ENCODE peak calls at places on chromosomes 7 and 10, in nine cellular contexts. One of them, this sample, is unnamed.
A peak's percentile ranks its signal among the peaks of the same experiment; 100 is the strongest.

GRCh38 chr7:50826371-50827172 is 43.9 kb upstream of the GRB10 start:
- DNase-seq in left ventricle myocardium inferior: no peak
- DNase-seq in PC-3: peak; percentile 96
- DNase-seq in HFF-Myc: peak; percentile 72
- DNase-seq in astrocyte of the spinal cord: peak; percentile 90
- DNase-seq in lower lobe of right lung: no peak
- DNase-seq in omental fat pad: no peak
- DNase-seq in ovary: no peak
- DNase-seq in breast epithelium: no peak
- DNase-seq in this sample: no peak

GRCh38 chr10:31961675-31962074 is 33.0 kb upstream of the ARHGAP12 start:
- DNase-seq in astrocyte of the spinal cord: peak; percentile 70
- DNase-seq in ovary: no peak
- DNase-seq in breast epithelium: no peak
- DNase-seq in HFF-Myc: peak; percentile 39
- DNase-seq in lower lobe of right lung: no peak
- DNase-seq in PC-3: peak; percentile 89
- DNase-seq in left ventricle myocardium inferior: no peak
- DNase-seq in omental fat pad: no peak
- DNase-seq in this sample: no peak

GRCh38 chr10:96565774-96566173 is 21.0 kb downstream of the TM9SF3 start:
- DNase-seq in astrocyte of the spinal cord: peak; percentile 63
- DNase-seq in HFF-Myc: peak; percentile 30
- DNase-seq in PC-3: peak; percentile 30
- DNase-seq in breast epithelium: no peak
- DNase-seq in left ventricle myocardium inferior: no peak
- DNase-seq in lower lobe of right lung: no peak
- DNase-seq in omental fat pad: no peak
- DNase-seq in ovary: no peak
- DNase-seq in this sample: no peak

GRCh38 chr7:78226059-78226658 is 427.6 kb downstream of the PHTF2 start:
- DNase-seq in ovary: peak; percentile 60
- DNase-seq in breast epithelium: no peak
- DNase-seq in HFF-Myc: peak; percentile 47
- DNase-seq in left ventricle myocardium inferior: peak; percentile 19
- DNase-seq in omental fat pad: peak; percentile 35
- DNase-seq in lower lobe of right lung: no peak
- DNase-seq in astrocyte of the spinal cord: no peak
- DNase-seq in PC-3: peak; percentile 32
- DNase-seq in this sample: peak; percentile 48

GRCh38 chr10:119734396-119735332 is 8.8 kb downstream of the INPP5F start:
- DNase-seq in HFF-Myc: no peak
- DNase-seq in omental fat pad: no peak
- DNase-seq in PC-3: peak; percentile 60
- DNase-seq in lower lobe of right lung: no peak
- DNase-seq in ovary: no peak
- DNase-seq in breast epithelium: no peak
- DNase-seq in left ventricle myocardium inferior: no peak
- DNase-seq in astrocyte of the spinal cord: peak; percentile 67
- DNase-seq in this sample: no peak

GRCh38 chr10:79488303-79488702 is 24.0 kb upstream of the EIF5AL1 start:
- DNase-seq in lower lobe of right lung: no peak
- DNase-seq in omental fat pad: peak; percentile 57
- DNase-seq in ovary: peak; percentile 43
- DNase-seq in breast epithelium: no peak
- DNase-seq in astrocyte of the spinal cord: peak; percentile 91
- DNase-seq in PC-3: peak; percentile 100
- DNase-seq in HFF-Myc: peak; percentile 77
- DNase-seq in left ventricle myocardium inferior: peak; percentile 71
- DNase-seq in this sample: no peak

GRCh38 chr10:43865275-43866135 is 216.8 kb upstream of the ZNF32 start:
- DNase-seq in breast epithelium: no peak
- DNase-seq in PC-3: no peak
- DNase-seq in left ventricle myocardium inferior: no peak
- DNase-seq in HFF-Myc: no peak
- DNase-seq in omental fat pad: no peak
- DNase-seq in astrocyte of the spinal cord: no peak
- DNase-seq in ovary: no peak
- DNase-seq in lower lobe of right lung: no peak
- DNase-seq in this sample: no peak

GRCh38 chr10:122478971-122479370 is 17.6 kb downstream of the HTRA1 start:
- DNase-seq in omental fat pad: no peak
- DNase-seq in HFF-Myc: no peak
- DNase-seq in left ventricle myocardium inferior: no peak
- DNase-seq in astrocyte of the spinal cord: no peak
- DNase-seq in lower lobe of right lung: no peak
- DNase-seq in breast epithelium: no peak
- DNase-seq in ovary: no peak
- DNase-seq in PC-3: no peak
- DNase-seq in this sample: no peak

DNA sequence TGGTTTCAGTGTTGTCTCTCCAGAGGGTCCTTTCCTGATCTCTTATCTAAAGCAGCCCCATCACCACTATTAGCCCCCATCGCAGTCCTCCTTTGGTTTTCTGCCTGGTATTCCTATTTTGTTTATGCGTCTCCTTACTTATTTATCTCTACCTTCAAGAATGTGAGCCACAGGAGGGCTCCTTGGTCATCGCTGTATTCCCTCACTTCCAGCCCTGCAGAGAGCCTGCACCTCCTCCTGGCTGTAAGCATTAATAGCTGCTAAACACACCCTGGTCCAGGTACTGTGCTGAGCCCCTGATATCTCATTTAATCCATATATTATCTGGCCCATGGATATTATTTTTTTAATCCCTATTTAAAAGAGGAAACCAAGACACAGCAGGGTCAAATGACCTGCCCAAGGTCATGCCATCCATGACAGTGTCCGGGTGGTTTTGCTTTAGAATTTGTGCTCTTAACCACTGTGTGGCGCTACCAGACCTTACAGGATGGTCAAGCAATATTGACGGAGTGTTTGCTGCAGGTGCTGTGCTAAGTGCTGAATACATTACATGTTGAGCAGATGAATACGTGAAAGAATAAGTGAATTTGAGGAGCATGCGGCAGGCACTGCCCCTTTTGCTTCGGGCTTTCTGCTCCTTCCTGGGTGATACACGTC is 227.2 kb downstream of the ADAM12 start:
- DNase-seq in omental fat pad: no peak
- DNase-seq in astrocyte of the spinal cord: peak; percentile 60
- DNase-seq in PC-3: peak; percentile 22
- DNase-seq in HFF-Myc: no peak
- DNase-seq in left ventricle myocardium inferior: no peak
- DNase-seq in ovary: no peak
- DNase-seq in breast epithelium: no peak
- DNase-seq in lower lobe of right lung: no peak
- DNase-seq in this sample: no peak
- TF ChIP-seq CTCF in omental fat pad: no peak
- TF ChIP-seq CTCF in astrocyte of the spinal cord: peak; percentile 48
- TF ChIP-seq CTCF in PC-3: peak; percentile 50
- TF ChIP-seq CTCF in HFF-Myc: peak; percentile 27
- TF ChIP-seq CTCF in left ventricle myocardium inferior: peak; percentile 24
- TF ChIP-seq CTCF in ovary: no peak
- TF ChIP-seq CTCF in breast epithelium: no peak
- TF ChIP-seq CTCF in lower lobe of right lung: peak; percentile 12
- TF ChIP-seq CTCF in this sample: no peak

GRCh38 chr10:71346731-71347130 is 27.7 kb downstream of the SLC29A3 start:
- DNase-seq in lower lobe of right lung: no peak
- DNase-seq in ovary: no peak
- DNase-seq in breast epithelium: no peak
- DNase-seq in HFF-Myc: no peak
- DNase-seq in omental fat pad: no peak
- DNase-seq in left ventricle myocardium inferior: no peak
- DNase-seq in astrocyte of the spinal cord: no peak
- DNase-seq in PC-3: no peak
- DNase-seq in this sample: no peak

GRCh38 chr10:71345720-71346119 is 26.7 kb downstream of the SLC29A3 start:
- DNase-seq in breast epithelium: no peak
- DNase-seq in ovary: no peak
- DNase-seq in PC-3: no peak
- DNase-seq in HFF-Myc: no peak
- DNase-seq in lower lobe of right lung: no peak
- DNase-seq in omental fat pad: no peak
- DNase-seq in left ventricle myocardium inferior: no peak
- DNase-seq in astrocyte of the spinal cord: no peak
- DNase-seq in this sample: no peak

GRCh38 chr10:71344916-71345557 is 26.0 kb downstream of the SLC29A3 start:
- DNase-seq in PC-3: no peak
- DNase-seq in left ventricle myocardium inferior: no peak
- DNase-seq in HFF-Myc: no peak
- DNase-seq in astrocyte of the spinal cord: no peak
- DNase-seq in ovary: no peak
- DNase-seq in omental fat pad: no peak
- DNase-seq in breast epithelium: no peak
- DNase-seq in lower lobe of right lung: no peak
- DNase-seq in this sample: no peak

GRCh38 chr10:71342850-71343773 is 24.1 kb downstream of the SLC29A3 start:
- DNase-seq in ovary: no peak
- DNase-seq in PC-3: peak; percentile 61
- DNase-seq in left ventricle myocardium inferior: no peak
- DNase-seq in HFF-Myc: no peak
- DNase-seq in omental fat pad: no peak
- DNase-seq in lower lobe of right lung: no peak
- DNase-seq in astrocyte of the spinal cord: peak; percentile 5
- DNase-seq in breast epithelium: no peak
- DNase-seq in this sample: no peak

GRCh38 chr10:71344154-71344915 is 25.3 kb downstream of the SLC29A3 start:
- DNase-seq in PC-3: no peak
- DNase-seq in breast epithelium: no peak
- DNase-seq in HFF-Myc: no peak
- DNase-seq in lower lobe of right lung: no peak
- DNase-seq in omental fat pad: no peak
- DNase-seq in ovary: no peak
- DNase-seq in left ventricle myocardium inferior: no peak
- DNase-seq in astrocyte of the spinal cord: no peak
- DNase-seq in this sample: no peak
- TF ChIP-seq CTCF in PC-3: no peak
- TF ChIP-seq CTCF in breast epithelium: no peak
- TF ChIP-seq CTCF in HFF-Myc: no peak
- TF ChIP-seq CTCF in lower lobe of right lung: no peak
- TF ChIP-seq CTCF in omental fat pad: no peak
- TF ChIP-seq CTCF in ovary: no peak
- TF ChIP-seq CTCF in left ventricle myocardium inferior: no peak
- TF ChIP-seq CTCF in astrocyte of the spinal cord: no peak
- TF ChIP-seq CTCF in this sample: no peak

DNA sequence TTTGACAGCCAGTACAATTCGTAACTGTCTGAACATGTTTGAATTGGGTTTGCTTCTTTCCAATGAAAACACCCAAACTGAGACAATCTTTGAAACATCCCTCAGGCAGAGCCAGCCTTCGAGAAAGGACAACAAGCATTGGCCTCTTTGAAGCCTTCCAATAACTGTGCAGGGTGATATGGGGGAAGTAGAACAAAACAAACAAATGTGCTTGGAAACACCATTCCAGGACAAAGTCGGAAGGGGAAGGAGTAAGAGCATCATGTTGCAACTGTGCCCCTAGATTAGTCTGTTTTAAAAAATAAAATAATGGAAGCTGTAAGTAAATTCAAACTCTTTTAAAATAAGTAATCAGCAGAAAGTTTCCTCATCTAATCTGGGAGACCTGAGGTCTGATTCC is 39.5 kb downstream of the IL2RA start:
- DNase-seq in astrocyte of the spinal cord: peak; percentile 37
- DNase-seq in left ventricle myocardium inferior: no peak
- DNase-seq in omental fat pad: no peak
- DNase-seq in HFF-Myc: no peak
- DNase-seq in lower lobe of right lung: no peak
- DNase-seq in ovary: no peak
- DNase-seq in breast epithelium: no peak
- DNase-seq in PC-3: no peak
- DNase-seq in this sample: no peak
- TF ChIP-seq CTCF in astrocyte of the spinal cord: no peak
- TF ChIP-seq CTCF in left ventricle myocardium inferior: no peak
- TF ChIP-seq CTCF in omental fat pad: no peak
- TF ChIP-seq CTCF in HFF-Myc: no peak
- TF ChIP-seq CTCF in lower lobe of right lung: no peak
- TF ChIP-seq CTCF in ovary: no peak
- TF ChIP-seq CTCF in breast epithelium: no peak
- TF ChIP-seq CTCF in PC-3: no peak
- TF ChIP-seq CTCF in this sample: no peak

GRCh38 chr7:108802639-108803038 is 233.0 kb downstream of the DNAJB9 start:
- DNase-seq in astrocyte of the spinal cord: no peak
- DNase-seq in omental fat pad: no peak
- DNase-seq in HFF-Myc: no peak
- DNase-seq in lower lobe of right lung: no peak
- DNase-seq in breast epithelium: no peak
- DNase-seq in left ventricle myocardium inferior: no peak
- DNase-seq in ovary: no peak
- DNase-seq in PC-3: no peak
- DNase-seq in this sample: no peak

GRCh38 chr7:108809356-108809755 is 239.7 kb downstream of the DNAJB9 start:
- DNase-seq in HFF-Myc: no peak
- DNase-seq in astrocyte of the spinal cord: no peak
- DNase-seq in omental fat pad: no peak
- DNase-seq in PC-3: no peak
- DNase-seq in lower lobe of right lung: no peak
- DNase-seq in left ventricle myocardium inferior: no peak
- DNase-seq in breast epithelium: no peak
- DNase-seq in ovary: no peak
- DNase-seq in this sample: no peak

GRCh38 chr7:108808556-108808955 is 238.9 kb downstream of the DNAJB9 start:
- DNase-seq in lower lobe of right lung: no peak
- DNase-seq in left ventricle myocardium inferior: no peak
- DNase-seq in astrocyte of the spinal cord: no peak
- DNase-seq in ovary: no peak
- DNase-seq in omental fat pad: no peak
- DNase-seq in breast epithelium: no peak
- DNase-seq in HFF-Myc: no peak
- DNase-seq in PC-3: no peak
- DNase-seq in this sample: no peak

GRCh38 chr7:108805808-108806397 is 236.2 kb downstream of the DNAJB9 start:
- DNase-seq in PC-3: peak; percentile 40
- DNase-seq in ovary: no peak
- DNase-seq in astrocyte of the spinal cord: peak; percentile 54
- DNase-seq in omental fat pad: no peak
- DNase-seq in HFF-Myc: peak; percentile 14
- DNase-seq in left ventricle myocardium inferior: no peak
- DNase-seq in breast epithelium: no peak
- DNase-seq in lower lobe of right lung: no peak
- DNase-seq in this sample: no peak
- TF ChIP-seq CTCF in PC-3: peak; percentile 70
- TF ChIP-seq CTCF in ovary: no peak
- TF ChIP-seq CTCF in astrocyte of the spinal cord: peak; percentile 71
- TF ChIP-seq CTCF in omental fat pad: no peak
- TF ChIP-seq CTCF in HFF-Myc: peak; percentile 59
- TF ChIP-seq CTCF in left ventricle myocardium inferior: peak; percentile 46
- TF ChIP-seq CTCF in breast epithelium: no peak
- TF ChIP-seq CTCF in lower lobe of right lung: peak; percentile 13
- TF ChIP-seq CTCF in this sample: peak; percentile 44

This sample was measured in dorsolateral prefrontal cortex.